ENCODE peak calls at places on chromosomes 5 and 9, in four cellular contexts. One of them, this sample, is unnamed.

GRCh38 chr5:89346573-89346972 is 463.6 kb upstream of the MEF2C start:
- DNase-seq in uterus: no peak
- DNase-seq in dorsolateral prefrontal cortex: no peak
- DNase-seq in aorta: no peak
- DNase-seq in this sample: no peak

GRCh38 chr9:81083821-81084512 is 605.4 kb downstream of the TLE1 start:
- DNase-seq in aorta: no peak
- DNase-seq in dorsolateral prefrontal cortex: no peak
- DNase-seq in uterus: no peak
- DNase-seq in this sample: no peak

GRCh38 chr5:92641031-92641962 is 939.7 kb downstream of the NR2F1-AS1 start:
- DNase-seq in uterus: no peak
- DNase-seq in aorta: no peak
- DNase-seq in dorsolateral prefrontal cortex: no peak
- DNase-seq in this sample: no peak

GRCh38 chr5:143650296-143650695 is 161.7 kb upstream of the HMHB1 start:
- DNase-seq in dorsolateral prefrontal cortex: no peak
- DNase-seq in uterus: no peak
- DNase-seq in aorta: peak
- DNase-seq in this sample: peak

GRCh38 chr5:137735531-137736284 is at the start of gene KLHL3:
- DNase-seq in aorta: peak
- DNase-seq in uterus: peak
- DNase-seq in dorsolateral prefrontal cortex: peak
- DNase-seq in this sample: peak

GRCh38 chr5:83265318-83265717 is 188.0 kb downstream of the XRCC4 start:
- DNase-seq in aorta: no peak
- DNase-seq in dorsolateral prefrontal cortex: no peak
- DNase-seq in uterus: no peak
- DNase-seq in this sample: no peak

GRCh38 chr5:140381351-140381750 is 20.3 kb upstream of the ANKHD1 start:
- DNase-seq in uterus: no peak
- DNase-seq in dorsolateral prefrontal cortex: no peak
- DNase-seq in aorta: no peak
- DNase-seq in this sample: no peak

GRCh38 chr5:179413086-179413690 is 67.9 kb upstream of the ADAMTS2 start:
- DNase-seq in dorsolateral prefrontal cortex: no peak
- DNase-seq in uterus: no peak
- DNase-seq in aorta: no peak
- DNase-seq in this sample: no peak

GRCh38 chr9:107547772-107548297 is 58.3 kb upstream of the KLF4 start:
- DNase-seq in aorta: no peak
- DNase-seq in dorsolateral prefrontal cortex: no peak
- DNase-seq in uterus: peak
- DNase-seq in this sample: no peak

GRCh38 chr9:136017813-136018190 is 56.6 kb upstream of the UBAC1 start:
- DNase-seq in uterus: no peak
- DNase-seq in dorsolateral prefrontal cortex: no peak
- DNase-seq in aorta: no peak
- DNase-seq in this sample: no peak

GRCh38 chr5:124040799-124041198 is 528.8 kb downstream of the CSNK1G3 start:
- DNase-seq in aorta: no peak
- DNase-seq in dorsolateral prefrontal cortex: no peak
- DNase-seq in uterus: no peak
- DNase-seq in this sample: no peak

GRCh38 chr5:72235725-72236124 is 84.3 kb downstream of the MRPS27 start:
- DNase-seq in aorta: no peak
- DNase-seq in dorsolateral prefrontal cortex: no peak
- DNase-seq in uterus: no peak
- DNase-seq in this sample: no peak

GRCh38 chr9:752201-752600 is 89.3 kb upstream of the DMRT1 start:
- DNase-seq in uterus: no peak
- DNase-seq in aorta: peak
- DNase-seq in dorsolateral prefrontal cortex: no peak
- DNase-seq in this sample: no peak

GRCh38 chr5:65907138-65907537 is 19.2 kb upstream of the ERBIN start:
- DNase-seq in aorta: no peak
- DNase-seq in uterus: no peak
- DNase-seq in dorsolateral prefrontal cortex: no peak
- DNase-seq in this sample: no peak

GRCh38 chr9:131650254-131650653 is 89.6 kb downstream of the RAPGEF1 start:
- DNase-seq in uterus: no peak
- DNase-seq in dorsolateral prefrontal cortex: no peak
- DNase-seq in aorta: peak
- DNase-seq in this sample: peak

GRCh38 chr9:88085481-88085880 is 52.8 kb downstream of the SPATA31C2 start:
- DNase-seq in uterus: no peak
- DNase-seq in dorsolateral prefrontal cortex: no peak
- DNase-seq in aorta: no peak
- DNase-seq in this sample: no peak

GRCh38 chr5:38208782-38209378 is 49.5 kb upstream of the EGFLAM start:
- DNase-seq in aorta: no peak
- DNase-seq in uterus: no peak
- DNase-seq in dorsolateral prefrontal cortex: no peak
- DNase-seq in this sample: peak

GRCh38 chr5:142106061-142106460 is 2.5 kb upstream of the NDFIP1 start:
- DNase-seq in uterus: peak
- DNase-seq in aorta: peak
- DNase-seq in dorsolateral prefrontal cortex: no peak
- DNase-seq in this sample: no peak

GRCh38 chr5:52007230-52007858 is 624.1 kb downstream of the ISL1 start:
- DNase-seq in dorsolateral prefrontal cortex: no peak
- DNase-seq in uterus: no peak
- DNase-seq in aorta: no peak
- DNase-seq in this sample: peak

GRCh38 chr9:123326662-123327093 is 29.3 kb upstream of the CRB2 start:
- DNase-seq in dorsolateral prefrontal cortex: no peak
- DNase-seq in uterus: no peak
- DNase-seq in aorta: no peak
- DNase-seq in this sample: no peak

GRCh38 chr5:144684899-144685298 is 514.2 kb downstream of the KCTD16 start:
- DNase-seq in uterus: no peak
- DNase-seq in aorta: no peak
- DNase-seq in dorsolateral prefrontal cortex: no peak
- DNase-seq in this sample: no peak

GRCh38 chr5:66406761-66407289 is 189.4 kb upstream of the MAST4 start:
- DNase-seq in uterus: no peak
- DNase-seq in dorsolateral prefrontal cortex: no peak
- DNase-seq in aorta: no peak
- DNase-seq in this sample: no peak

GRCh38 chr5:2762744-2763532 is 11.5 kb upstream of the IRX2 start:
- DNase-seq in aorta: no peak
- DNase-seq in uterus: no peak
- DNase-seq in dorsolateral prefrontal cortex: no peak
- DNase-seq in this sample: no peak

GRCh38 chr9:134789168-134789567 is 91.4 kb upstream of the FCN2 start:
- DNase-seq in dorsolateral prefrontal cortex: no peak
- DNase-seq in aorta: no peak
- DNase-seq in uterus: no peak
- DNase-seq in this sample: no peak

GRCh38 chr9:137273616-137274320 is 3.8 kb upstream of the TOR4A start:
- DNase-seq in uterus: no peak
- DNase-seq in dorsolateral prefrontal cortex: no peak
- DNase-seq in aorta: no peak
- DNase-seq in this sample: no peak

GRCh38 chr5:15566789-15567188 is 66.8 kb downstream of the FBXL7 start:
- DNase-seq in dorsolateral prefrontal cortex: no peak
- DNase-seq in uterus: no peak
- DNase-seq in aorta: no peak
- DNase-seq in this sample: no peak

GRCh38 chr9:81893929-81894328 is 34.3 kb upstream of the SPATA31D4 start:
- DNase-seq in aorta: no peak
- DNase-seq in uterus: no peak
- DNase-seq in dorsolateral prefrontal cortex: no peak
- DNase-seq in this sample: no peak

GRCh38 chr5:157714480-157714879 is 16.7 kb upstream of the THG1L start:
- DNase-seq in aorta: no peak
- DNase-seq in dorsolateral prefrontal cortex: no peak
- DNase-seq in uterus: no peak
- DNase-seq in this sample: no peak

GRCh38 chr5:169801781-169802180 is 164.7 kb downstream of the DOCK2 start:
- DNase-seq in aorta: no peak
- DNase-seq in uterus: no peak
- DNase-seq in dorsolateral prefrontal cortex: no peak
- DNase-seq in this sample: no peak

GRCh38 chr5:127440831-127441230 is 76.6 kb upstream of the PRRC1 start:
- DNase-seq in dorsolateral prefrontal cortex: no peak
- DNase-seq in aorta: no peak
- DNase-seq in uterus: no peak
- DNase-seq in this sample: no peak

GRCh38 chr9:32265037-32265436 is 119.4 kb upstream of the ACO1 start:
- DNase-seq in aorta: no peak
- DNase-seq in uterus: no peak
- DNase-seq in dorsolateral prefrontal cortex: no peak
- DNase-seq in this sample: no peak

GRCh38 chr5:93076096-93076495 is 504.9 kb downstream of the NR2F1-AS1 start:
- DNase-seq in dorsolateral prefrontal cortex: no peak
- DNase-seq in uterus: no peak
- DNase-seq in aorta: no peak
- DNase-seq in this sample: no peak

GRCh38 chr9:3912817-3913216 is 387.0 kb upstream of the RFX3 start:
- DNase-seq in aorta: no peak
- DNase-seq in uterus: no peak
- DNase-seq in dorsolateral prefrontal cortex: no peak
- DNase-seq in this sample: no peak

GRCh38 chr5:79872309-79872708 is 118.8 kb downstream of the MTX3 start:
- DNase-seq in uterus: no peak
- DNase-seq in dorsolateral prefrontal cortex: no peak
- DNase-seq in aorta: no peak
- DNase-seq in this sample: no peak

GRCh38 chr9:132032584-132032945 is 47.1 kb downstream of the MED27 start:
- DNase-seq in aorta: no peak
- DNase-seq in uterus: no peak
- DNase-seq in dorsolateral prefrontal cortex: no peak
- DNase-seq in this sample: no peak

GRCh38 chr9:459491-460444 is 245.1 kb downstream of the DOCK8 start:
- DNase-seq in dorsolateral prefrontal cortex: no peak
- DNase-seq in aorta: no peak
- DNase-seq in uterus: no peak
- DNase-seq in this sample: no peak

GRCh38 chr9:5448461-5448860 is 1.9 kb upstream of the CD274 start:
- DNase-seq in uterus: no peak
- DNase-seq in aorta: no peak
- DNase-seq in dorsolateral prefrontal cortex: no peak
- DNase-seq in this sample: no peak

GRCh38 chr9:128011071-128011817 is 30.5 kb upstream of the EEIG1 start:
- DNase-seq in uterus: no peak
- DNase-seq in dorsolateral prefrontal cortex: no peak
- DNase-seq in aorta: peak
- DNase-seq in this sample: no peak

GRCh38 chr5:83321656-83322055 is 149.9 kb upstream of the VCAN start:
- DNase-seq in dorsolateral prefrontal cortex: no peak
- DNase-seq in aorta: no peak
- DNase-seq in uterus: no peak
- DNase-seq in this sample: no peak

GRCh38 chr9:121348321-121348720 is 21.7 kb downstream of the STOM start:
- DNase-seq in dorsolateral prefrontal cortex: no peak
- DNase-seq in uterus: no peak
- DNase-seq in aorta: no peak
- DNase-seq in this sample: no peak
- H3K27ac ChIP-seq in dorsolateral prefrontal cortex: no peak
- H3K27ac ChIP-seq in uterus: no peak
- H3K27ac ChIP-seq in aorta: no peak
- H3K27ac ChIP-seq in this sample: no peak

GRCh38 chr9:129750010-129750409 is 2.8 kb downstream of the PTGES start:
- DNase-seq in uterus: no peak
- DNase-seq in aorta: no peak
- DNase-seq in dorsolateral prefrontal cortex: no peak
- DNase-seq in this sample: no peak

GRCh38 chr9:129746092-129746760 is 6.6 kb downstream of the PTGES start:
- DNase-seq in aorta: no peak
- DNase-seq in dorsolateral prefrontal cortex: no peak
- DNase-seq in uterus: no peak
- DNase-seq in this sample: no peak

GRCh38 chr9:129751841-129752801 is 721 bp downstream of the PTGES start:
- DNase-seq in aorta: no peak
- DNase-seq in uterus: no peak
- DNase-seq in dorsolateral prefrontal cortex: no peak
- DNase-seq in this sample: no peak

GRCh38 chr9:129748249-129748648 is 4.6 kb downstream of the PTGES start:
- DNase-seq in dorsolateral prefrontal cortex: no peak
- DNase-seq in aorta: no peak
- DNase-seq in uterus: no peak
- DNase-seq in this sample: no peak

DNA sequence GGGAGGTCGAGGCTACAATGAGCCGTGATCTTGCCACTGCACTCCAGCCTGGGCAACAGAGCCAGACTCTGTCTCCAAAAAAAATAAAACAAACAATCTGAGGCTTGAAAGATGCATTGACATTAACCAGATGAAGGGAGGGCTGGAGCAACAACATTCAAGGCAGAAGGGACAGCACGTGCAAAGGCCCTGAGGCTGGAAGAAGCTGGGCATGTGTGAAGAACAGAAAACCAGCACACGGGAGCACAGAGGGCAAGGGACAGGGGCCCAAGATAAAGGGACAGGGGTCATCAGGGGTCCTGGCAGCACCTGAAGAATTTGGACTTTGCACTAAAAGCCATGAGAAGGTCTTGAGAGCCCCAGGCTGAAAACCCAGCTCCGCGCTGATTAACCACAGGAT is 3.3 kb downstream of the PTGES start:
- DNase-seq in aorta: no peak
- DNase-seq in dorsolateral prefrontal cortex: no peak
- DNase-seq in uterus: no peak
- DNase-seq in this sample: no peak
- H3K27ac ChIP-seq in aorta: no peak
- H3K27ac ChIP-seq in dorsolateral prefrontal cortex: no peak
- H3K27ac ChIP-seq in uterus: no peak
- H3K27ac ChIP-seq in this sample: no peak

GRCh38 chr9:38681747-38682227 is 38.1 kb downstream of the FAM240B start:
- DNase-seq in uterus: no peak
- DNase-seq in aorta: no peak
- DNase-seq in dorsolateral prefrontal cortex: no peak
- DNase-seq in this sample: no peak
- H3K27ac ChIP-seq in uterus: no peak
- H3K27ac ChIP-seq in aorta: no peak
- H3K27ac ChIP-seq in dorsolateral prefrontal cortex: no peak
- H3K27ac ChIP-seq in this sample: no peak

DNA sequence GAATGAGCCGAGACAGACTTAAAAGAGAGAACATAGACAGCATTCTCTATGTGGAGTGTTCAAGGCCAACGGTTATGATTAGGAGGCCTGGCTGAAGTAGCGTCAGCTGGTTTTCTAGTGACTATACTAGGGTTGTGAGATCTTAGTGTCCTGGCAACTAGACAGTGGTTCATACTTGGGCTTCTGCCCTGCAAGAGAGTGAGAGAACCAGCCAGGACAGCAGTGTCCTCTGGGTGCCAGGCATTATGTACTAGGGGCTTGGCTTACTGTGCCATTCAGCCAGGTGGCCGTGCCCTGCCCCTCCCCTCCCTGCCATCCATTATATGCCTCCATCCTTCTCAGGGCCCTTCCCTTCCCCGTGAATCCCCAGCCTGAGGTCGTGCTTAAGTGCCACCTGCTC is 56.8 kb downstream of the TRIO start:
- DNase-seq in uterus: no peak
- DNase-seq in aorta: no peak
- DNase-seq in dorsolateral prefrontal cortex: no peak
- DNase-seq in this sample: peak
- H3K27ac ChIP-seq in uterus: peak
- H3K27ac ChIP-seq in aorta: no peak
- H3K27ac ChIP-seq in dorsolateral prefrontal cortex: no peak
- H3K27ac ChIP-seq in this sample: peak